ENCODE peak calls at places on chromosomes 13 and 19, in four cellular contexts. B is IMR-90, C is K562, U is endothelial cell of umbilical vein. L is an unnamed sample.

GRCh38 chr19:36028313-36029041 is 4.2 kb downstream of the CLIP3 start:
- DNase-seq in B (no peak), C (no peak), U (no peak), L (no peak)

GRCh38 chr13:100409132-100409531 is 179.5 kb downstream of the GGACT start:
- DNase-seq in C (no peak), U (no peak), B (peak), L (no peak)

GRCh38 chr13:47904239-47904638 is 96.8 kb downstream of the SUCLA2 start:
- DNase-seq in C (peak), B (no peak), U (no peak), L (no peak)

GRCh38 chr19:33819875-33820781 is 23.5 kb downstream of the KCTD15 start:
- DNase-seq in U (peak), B (peak), C (peak), L (no peak)

GRCh38 chr13:114311908-114312307 is 2.4 kb upstream of the CHAMP1 start:
- DNase-seq in U (no peak), C (no peak), B (no peak), L (no peak)

GRCh38 chr19:42277821-42278809 is 9.1 kb downstream of the CIC start:
- DNase-seq in B (no peak), U (peak), C (no peak), L (no peak)

GRCh38 chr13:41130356-41130755 is 2.2 kb downstream of the KBTBD6 start:
- DNase-seq in C (no peak), B (peak), U (no peak), L (no peak)

GRCh38 chr13:101416181-101417042 is at the start of gene NALCN:
- DNase-seq in U (peak), C (no peak), B (no peak), L (no peak)

GRCh38 chr19:11261902-11262839 is at the start of gene DOCK6:
- DNase-seq in C (peak), U (no peak), B (no peak), L (no peak)

GRCh38 chr13:35716186-35716585 is 239.7 kb upstream of the MAB21L1 start:
- DNase-seq in B (peak), U (no peak), C (no peak), L (no peak)

GRCh38 chr13:42225051-42225450 is 46.9 kb upstream of the AKAP11 start:
- DNase-seq in C (no peak), B (no peak), U (no peak), L (no peak)

GRCh38 chr19:36245210-36246005 is 30.5 kb downstream of the ZNF146 start:
- DNase-seq in C (no peak), B (no peak), U (no peak), L (no peak)

GRCh38 chr13:41122838-41123237 is 9.8 kb downstream of the KBTBD6 start:
- DNase-seq in U (no peak), C (no peak), B (no peak), L (no peak)

GRCh38 chr19:6045108-6045507 is 65.2 kb downstream of the RFX2 start:
- DNase-seq in C (no peak), U (no peak), B (no peak), L (no peak)

GRCh38 chr19:8323781-8324185 is 2.5 kb downstream of the RPS28 start:
- DNase-seq in C (peak), B (no peak), U (peak), L (no peak)

GRCh38 chr19:51139299-51140018 is 2.6 kb upstream of the SIGLEC7 start:
- DNase-seq in C (no peak), B (no peak), U (no peak), L (no peak)

GRCh38 chr19:18233224-18233825 is 7.1 kb upstream of the PDE4C start:
- DNase-seq in C (peak), U (peak), B (peak), L (no peak)

GRCh38 chr13:23993439-23993980 is 96.2 kb upstream of the C1QTNF9B start:
- DNase-seq in C (no peak), B (peak), U (no peak), L (peak)

GRCh38 chr19:33718668-33719259 is 77.9 kb upstream of the KCTD15 start:
- DNase-seq in C (no peak), B (no peak), U (no peak), L (no peak)

GRCh38 chr13:89903115-89903514 is 1444.4 kb upstream of the MIR17HG start:
- DNase-seq in C (no peak), U (no peak), B (no peak), L (no peak)

GRCh38 chr19:7366701-7367420 is 18.1 kb downstream of the ARHGEF18 start:
- DNase-seq in C (peak), U (peak), B (peak), L (no peak)

GRCh38 chr19:33465834-33466233 is 55.8 kb downstream of the PEPD start:
- DNase-seq in B (no peak), U (no peak), C (no peak), L (no peak)

GRCh38 chr13:79777504-79777903 is 296.5 kb downstream of the NDFIP2 start:
- DNase-seq in U (no peak), C (no peak), B (no peak), L (no peak)

GRCh38 chr13:46687810-46688209 is 109.2 kb downstream of the ESD start:
- DNase-seq in C (peak), B (peak), U (no peak), L (no peak)

GRCh38 chr19:18063463-18063862 is 23.3 kb downstream of the IL12RB1 start:
- DNase-seq in U (no peak), C (peak), B (no peak), L (no peak)

GRCh38 chr13:110719036-110719710 is 5.7 kb downstream of the ING1 start:
- DNase-seq in C (no peak), B (no peak), U (no peak), L (no peak)

GRCh38 chr19:5547881-5548280 is 19.9 kb downstream of the TINCR start:
- DNase-seq in C (peak), U (peak), B (peak), L (no peak)

GRCh38 chr13:30165791-30166190 is 141.6 kb downstream of the KATNAL1 start:
- DNase-seq in B (no peak), U (no peak), C (no peak), L (no peak)

GRCh38 chr13:106373989-106374572 is 161.4 kb downstream of the EFNB2 start:
- DNase-seq in C (no peak), U (peak), B (peak), L (peak)

GRCh38 chr13:79481685-79482052 is 714 bp downstream of the NDFIP2 start:
- DNase-seq in B (no peak), U (no peak), C (peak), L (no peak)

GRCh38 chr13:99467764-99468163 is 33.5 kb upstream of the TM9SF2 start:
- DNase-seq in C (no peak), U (no peak), B (peak), L (no peak)

GRCh38 chr13:108964601-108965000 is 335.2 kb downstream of the MYO16 start:
- DNase-seq in C (no peak), B (no peak), U (no peak), L (no peak)

GRCh38 chr19:51367565-51368365 is 1.0 kb downstream of the CLDND2 start:
- DNase-seq in B (peak), U (peak), C (peak), L (peak)

GRCh38 chr19:40191836-40192646 is 815 bp downstream of the MAP3K10 start:
- DNase-seq in C (peak), U (peak), B (peak), L (no peak)

GRCh38 chr13:30396434-30397075 is 25.7 kb upstream of the UBE2L5 start:
- DNase-seq in B (peak), U (no peak), C (no peak), L (no peak)

DNA sequence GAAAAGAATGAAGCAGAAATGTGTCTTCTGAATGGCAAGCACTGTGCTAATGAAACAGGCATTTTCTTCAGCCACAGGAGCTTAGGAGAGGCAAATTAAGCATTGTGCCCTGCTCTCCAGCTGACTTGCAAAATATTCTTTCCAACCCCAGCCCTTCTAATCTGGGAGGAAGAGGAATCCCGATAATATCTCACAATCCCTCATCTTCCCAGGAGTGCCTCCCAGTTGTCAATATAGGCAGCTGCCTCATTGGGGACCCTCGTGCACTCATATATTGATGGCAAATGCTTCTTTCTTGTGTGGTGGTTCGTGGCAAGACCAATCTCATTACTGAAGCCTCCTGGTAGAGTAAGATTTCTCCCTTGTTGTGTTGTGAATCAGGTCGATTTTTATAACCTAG is 299.0 kb downstream of the COG6 start:
- DNase-seq in C (no peak), B (no peak), U (no peak), L (no peak)
- TF ChIP-seq FOS in C (no peak), B (no peak), U (no peak), L (no peak)

GRCh38 chr13:113002206-113002821 is 33.3 kb downstream of the MCF2L start:
- DNase-seq in U (no peak), B (no peak), C (peak), L (no peak)
- H3K4me3 ChIP-seq in U (no peak), B (no peak), C (no peak), L (no peak)

GRCh38 chr19:867301-867793 is 7.9 kb downstream of the CFD start:
- DNase-seq in U (no peak), B (no peak), C (no peak), L (no peak)

GRCh38 chr19:869245-870177 is 10.0 kb downstream of the CFD start:
- DNase-seq in C (no peak), B (peak), U (peak), L (no peak)

GRCh38 chr19:868458-869244 is 9.2 kb downstream of the CFD start:
- DNase-seq in B (no peak), C (no peak), U (no peak), L (no peak)

GRCh38 chr19:866769-867300 is 7.4 kb downstream of the CFD start:
- DNase-seq in C (no peak), U (no peak), B (no peak), L (no peak)

DNA sequence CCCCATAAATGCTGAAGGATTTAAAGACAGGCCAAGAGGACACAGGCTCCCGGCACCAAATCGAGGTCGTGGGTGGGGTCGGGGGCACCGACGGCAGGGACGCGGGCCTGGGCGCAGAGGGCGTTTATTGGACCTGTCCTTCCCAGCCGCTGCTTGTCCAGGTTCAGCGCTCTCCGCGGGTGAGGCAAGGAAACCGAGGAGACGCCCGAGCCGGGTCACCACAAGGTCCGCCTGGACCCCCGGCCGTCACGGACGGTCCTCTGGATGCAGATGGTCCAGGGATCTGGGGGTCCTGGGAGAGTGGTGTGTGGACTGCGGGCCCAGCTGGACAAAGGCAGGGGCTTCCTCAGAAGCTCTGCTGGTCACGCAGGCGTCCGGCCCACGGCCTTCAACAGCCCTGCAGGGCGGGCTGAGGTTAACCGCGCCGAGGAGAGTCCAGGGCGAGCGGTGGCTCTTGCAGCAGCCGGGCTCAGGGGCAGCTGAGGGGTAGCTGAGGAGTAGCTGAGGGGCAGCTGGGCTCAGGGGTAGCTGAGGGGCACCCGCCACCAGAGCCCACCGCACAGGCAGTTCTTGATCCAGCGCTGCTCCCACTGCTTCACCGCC is 8.5 kb downstream of the CFD start:
- DNase-seq in B (no peak), U (no peak), C (no peak), L (no peak)
- TF ChIP-seq FOS in B (no peak), U (no peak), C (no peak), L (no peak)

DNA sequence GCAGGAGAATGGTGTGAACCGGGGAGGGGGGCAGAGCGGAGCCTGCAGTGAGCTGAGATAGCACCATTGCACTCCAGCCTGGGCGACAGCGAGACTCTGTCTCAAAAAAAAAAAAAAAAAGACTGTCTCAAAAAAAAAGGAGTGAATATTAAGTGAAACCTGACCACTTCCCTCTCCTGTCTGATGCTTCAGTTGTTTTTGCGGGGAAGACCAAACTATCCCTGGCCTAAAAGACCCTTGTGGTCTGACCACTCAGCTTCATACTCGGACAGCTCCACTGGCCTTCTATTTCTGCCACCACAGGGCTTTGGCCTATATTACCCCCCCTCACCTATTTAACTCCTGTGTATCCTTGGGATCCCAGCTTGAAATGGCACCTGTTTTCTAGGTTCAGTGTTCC is 2.3 kb downstream of the CLASRP start:
- DNase-seq in U (no peak), B (no peak), C (no peak), L (no peak)
- H3K4me3 ChIP-seq in U (no peak), B (no peak), C (no peak), L (peak)

GRCh38 chr19:31270897-31271568 is 78.2 kb downstream of the TSHZ3 start:
- DNase-seq in B (peak), C (no peak), U (no peak), L (no peak)
- TF ChIP-seq FOS in B (no peak), C (no peak), U (no peak), L (no peak)

GRCh38 chr19:55473201-55473600 is 3.2 kb upstream of the ZNF628 start:
- DNase-seq in U (no peak), C (no peak), B (no peak), L (no peak)
- H3K4me3 ChIP-seq in U (no peak), C (no peak), B (no peak), L (no peak)

DNA sequence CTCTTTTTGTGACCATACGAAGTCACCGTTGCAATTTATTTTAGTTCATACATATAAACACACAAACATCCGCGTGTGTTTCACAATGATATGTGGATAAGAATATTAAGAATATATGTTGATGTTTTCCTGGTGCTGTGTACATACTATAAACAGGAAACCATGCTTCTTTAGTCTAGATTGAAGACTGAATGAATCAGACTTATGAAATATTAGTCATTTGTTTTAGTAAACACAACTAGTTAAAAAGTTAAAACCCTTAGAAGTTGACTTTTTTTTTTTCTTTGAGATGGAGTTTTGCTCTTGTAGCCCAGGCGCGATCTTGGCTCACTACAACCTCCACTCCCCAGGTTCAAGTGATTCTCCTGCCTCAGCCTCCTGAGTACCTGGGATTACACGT is 257.7 kb downstream of the DACH1 start:
- DNase-seq in U (no peak), B (peak), C (no peak), L (no peak)
- TF ChIP-seq FOS in U (no peak), B (no peak), C (no peak), L (no peak)

L was measured in GM12878.